ENCODE peak calls at places on chromosome 19, in six cellular contexts. One of them, this sample, is unnamed.

GRCh38 chr19:40358773-40359172 is 10.3 kb downstream of the PLD3 start:
- DNase-seq in IMR-90: no peak
- DNase-seq in lower leg skin: no peak
- DNase-seq in transverse colon: peak; percentile 20
- DNase-seq in adrenal gland: peak; percentile 50
- DNase-seq in Peyer's patch: peak; percentile 64
- DNase-seq in this sample: no peak

GRCh38 chr19:12092065-12092867 is 27.7 kb downstream of the ZNF844 start:
- DNase-seq in IMR-90: peak; percentile 86
- DNase-seq in lower leg skin: peak; percentile 97
- DNase-seq in transverse colon: peak; percentile 78
- DNase-seq in adrenal gland: peak; percentile 89
- DNase-seq in Peyer's patch: peak; percentile 79
- DNase-seq in this sample: peak; percentile 90

GRCh38 chr19:50703915-50704548 is 15.6 kb downstream of the SHANK1 start:
- DNase-seq in IMR-90: no peak
- DNase-seq in lower leg skin: no peak
- DNase-seq in transverse colon: no peak
- DNase-seq in adrenal gland: no peak
- DNase-seq in Peyer's patch: no peak
- DNase-seq in this sample: no peak

GRCh38 chr19:45322744-45323281 is at the start of gene CKM:
- DNase-seq in IMR-90: no peak
- DNase-seq in lower leg skin: no peak
- DNase-seq in transverse colon: no peak
- DNase-seq in adrenal gland: no peak
- DNase-seq in Peyer's patch: no peak
- DNase-seq in this sample: no peak

GRCh38 chr19:53530622-53531021 is 7.3 kb upstream of the ZNF331 start:
- DNase-seq in IMR-90: no peak
- DNase-seq in lower leg skin: no peak
- DNase-seq in transverse colon: no peak
- DNase-seq in adrenal gland: no peak
- DNase-seq in Peyer's patch: no peak
- DNase-seq in this sample: no peak

GRCh38 chr19:46863818-46864629 is 3.2 kb downstream of the ARHGAP35 start:
- DNase-seq in IMR-90: peak; percentile 61
- DNase-seq in lower leg skin: peak; percentile 75
- DNase-seq in transverse colon: no peak
- DNase-seq in adrenal gland: no peak
- DNase-seq in Peyer's patch: peak; percentile 48
- DNase-seq in this sample: no peak

GRCh38 chr19:686589-687297 is 8.5 kb downstream of the PRSS57 start:
- DNase-seq in IMR-90: no peak
- DNase-seq in lower leg skin: no peak
- DNase-seq in transverse colon: no peak
- DNase-seq in adrenal gland: no peak
- DNase-seq in Peyer's patch: no peak
- DNase-seq in this sample: no peak

GRCh38 chr19:46944123-46944718 is 75.4 kb upstream of the NPAS1 start:
- DNase-seq in IMR-90: no peak
- DNase-seq in lower leg skin: no peak
- DNase-seq in transverse colon: no peak
- DNase-seq in adrenal gland: no peak
- DNase-seq in Peyer's patch: no peak
- DNase-seq in this sample: no peak

GRCh38 chr19:39768811-39769210 is 9.8 kb upstream of the LEUTX start:
- DNase-seq in IMR-90: no peak
- DNase-seq in lower leg skin: no peak
- DNase-seq in transverse colon: no peak
- DNase-seq in adrenal gland: no peak
- DNase-seq in Peyer's patch: no peak
- DNase-seq in this sample: no peak

GRCh38 chr19:44948237-44948636 is 2.4 kb downstream of the APOC2 start:
- DNase-seq in IMR-90: no peak
- DNase-seq in lower leg skin: no peak
- DNase-seq in transverse colon: no peak
- DNase-seq in adrenal gland: no peak
- DNase-seq in Peyer's patch: no peak
- DNase-seq in this sample: no peak

GRCh38 chr19:23116802-23117571 is at the start of gene ZNF730:
- DNase-seq in IMR-90: peak; percentile 68
- DNase-seq in lower leg skin: no peak
- DNase-seq in transverse colon: peak; percentile 14
- DNase-seq in adrenal gland: peak; percentile 12
- DNase-seq in Peyer's patch: no peak
- DNase-seq in this sample: peak; percentile 85

GRCh38 chr19:33904681-33905080 is 108.0 kb downstream of the KCTD15 start:
- DNase-seq in IMR-90: no peak
- DNase-seq in lower leg skin: no peak
- DNase-seq in transverse colon: no peak
- DNase-seq in adrenal gland: no peak
- DNase-seq in Peyer's patch: no peak
- DNase-seq in this sample: no peak

GRCh38 chr19:55166530-55167268 is at the start of gene DNAAF3:
- DNase-seq in IMR-90: peak; percentile 96
- DNase-seq in lower leg skin: peak; percentile 96
- DNase-seq in transverse colon: peak; percentile 93
- DNase-seq in adrenal gland: peak; percentile 98
- DNase-seq in Peyer's patch: peak; percentile 93
- DNase-seq in this sample: peak; percentile 98

GRCh38 chr19:7200739-7201138 is 93.5 kb downstream of the INSR start:
- DNase-seq in IMR-90: no peak
- DNase-seq in lower leg skin: no peak
- DNase-seq in transverse colon: no peak
- DNase-seq in adrenal gland: no peak
- DNase-seq in Peyer's patch: no peak
- DNase-seq in this sample: no peak

GRCh38 chr19:39499082-39499642 is 415 bp downstream of the DLL3 start:
- DNase-seq in IMR-90: no peak
- DNase-seq in lower leg skin: no peak
- DNase-seq in transverse colon: no peak
- DNase-seq in adrenal gland: no peak
- DNase-seq in Peyer's patch: no peak
- DNase-seq in this sample: peak; percentile 42

GRCh38 chr19:48695743-48696352 is at the start of gene FUT2:
- DNase-seq in IMR-90: no peak
- DNase-seq in lower leg skin: no peak
- DNase-seq in transverse colon: peak; percentile 90
- DNase-seq in adrenal gland: no peak
- DNase-seq in Peyer's patch: peak; percentile 91
- DNase-seq in this sample: no peak

GRCh38 chr19:4385291-4386037 is 14.9 kb downstream of the SH3GL1 start:
- DNase-seq in IMR-90: no peak
- DNase-seq in lower leg skin: no peak
- DNase-seq in transverse colon: no peak
- DNase-seq in adrenal gland: peak; percentile 7
- DNase-seq in Peyer's patch: no peak
- DNase-seq in this sample: no peak

GRCh38 chr19:1045247-1045603 is 5.3 kb downstream of the ABCA7 start:
- DNase-seq in IMR-90: no peak
- DNase-seq in lower leg skin: no peak
- DNase-seq in transverse colon: peak; percentile 73
- DNase-seq in adrenal gland: no peak
- DNase-seq in Peyer's patch: peak; percentile 77
- DNase-seq in this sample: peak; percentile 89

GRCh38 chr19:7915250-7916136 is 863 bp downstream of the TGFBR3L start:
- DNase-seq in IMR-90: no peak
- DNase-seq in lower leg skin: no peak
- DNase-seq in transverse colon: no peak
- DNase-seq in adrenal gland: no peak
- DNase-seq in Peyer's patch: no peak
- DNase-seq in this sample: no peak

GRCh38 chr19:6730153-6730804 is 7.1 kb downstream of the GPR108 start:
- DNase-seq in IMR-90: no peak
- DNase-seq in lower leg skin: no peak
- DNase-seq in transverse colon: peak; percentile 94
- DNase-seq in adrenal gland: peak; percentile 94
- DNase-seq in Peyer's patch: peak; percentile 92
- DNase-seq in this sample: peak; percentile 89

GRCh38 chr19:4347521-4347920 is 4.2 kb downstream of the MPND start:
- DNase-seq in IMR-90: no peak
- DNase-seq in lower leg skin: no peak
- DNase-seq in transverse colon: no peak
- DNase-seq in adrenal gland: no peak
- DNase-seq in Peyer's patch: no peak
- DNase-seq in this sample: no peak

GRCh38 chr19:35119578-35119977 is 4.0 kb downstream of the FXYD3 start:
- DNase-seq in IMR-90: no peak
- DNase-seq in lower leg skin: no peak
- DNase-seq in transverse colon: no peak
- DNase-seq in adrenal gland: peak; percentile 43
- DNase-seq in Peyer's patch: no peak
- DNase-seq in this sample: no peak

GRCh38 chr19:54677217-54677616 is 14.4 kb downstream of the LILRB4 start:
- DNase-seq in IMR-90: no peak
- DNase-seq in lower leg skin: no peak
- DNase-seq in transverse colon: no peak
- DNase-seq in adrenal gland: no peak
- DNase-seq in Peyer's patch: no peak
- DNase-seq in this sample: no peak

GRCh38 chr19:58568731-58569130 is 4.4 kb downstream of the MZF1 start:
- DNase-seq in IMR-90: no peak
- DNase-seq in lower leg skin: peak; percentile 69
- DNase-seq in transverse colon: peak; percentile 4
- DNase-seq in adrenal gland: no peak
- DNase-seq in Peyer's patch: peak; percentile 36
- DNase-seq in this sample: no peak

GRCh38 chr19:32675720-32676185 is at the start of gene RGS9BP:
- DNase-seq in IMR-90: peak; percentile 59
- DNase-seq in lower leg skin: peak; percentile 97
- DNase-seq in transverse colon: peak; percentile 87
- DNase-seq in adrenal gland: peak; percentile 88
- DNase-seq in Peyer's patch: peak; percentile 90
- DNase-seq in this sample: peak; percentile 84

GRCh38 chr19:34508540-34508939 is 27.0 kb downstream of the WTIP start:
- DNase-seq in IMR-90: no peak
- DNase-seq in lower leg skin: peak; percentile 64
- DNase-seq in transverse colon: no peak
- DNase-seq in adrenal gland: no peak
- DNase-seq in Peyer's patch: no peak
- DNase-seq in this sample: no peak

GRCh38 chr19:3670258-3670795 is 29.9 kb downstream of the PIP5K1C start:
- DNase-seq in IMR-90: peak; percentile 84
- DNase-seq in lower leg skin: peak; percentile 94
- DNase-seq in transverse colon: peak; percentile 68
- DNase-seq in adrenal gland: peak; percentile 42
- DNase-seq in Peyer's patch: peak; percentile 71
- DNase-seq in this sample: peak; percentile 70

GRCh38 chr19:42252365-42253244 is 2.3 kb downstream of the ERF start:
- DNase-seq in IMR-90: peak; percentile 68
- DNase-seq in lower leg skin: peak; percentile 92
- DNase-seq in transverse colon: no peak
- DNase-seq in adrenal gland: peak; percentile 79
- DNase-seq in Peyer's patch: peak; percentile 53
- DNase-seq in this sample: peak; percentile 54
- TF ChIP-seq POLR2A in IMR-90: peak; percentile 39
- TF ChIP-seq POLR2A in lower leg skin: no peak
- TF ChIP-seq POLR2A in transverse colon: no peak
- TF ChIP-seq POLR2A in adrenal gland: no peak
- TF ChIP-seq POLR2A in Peyer's patch: no peak
- TF ChIP-seq POLR2A in this sample: no peak

DNA sequence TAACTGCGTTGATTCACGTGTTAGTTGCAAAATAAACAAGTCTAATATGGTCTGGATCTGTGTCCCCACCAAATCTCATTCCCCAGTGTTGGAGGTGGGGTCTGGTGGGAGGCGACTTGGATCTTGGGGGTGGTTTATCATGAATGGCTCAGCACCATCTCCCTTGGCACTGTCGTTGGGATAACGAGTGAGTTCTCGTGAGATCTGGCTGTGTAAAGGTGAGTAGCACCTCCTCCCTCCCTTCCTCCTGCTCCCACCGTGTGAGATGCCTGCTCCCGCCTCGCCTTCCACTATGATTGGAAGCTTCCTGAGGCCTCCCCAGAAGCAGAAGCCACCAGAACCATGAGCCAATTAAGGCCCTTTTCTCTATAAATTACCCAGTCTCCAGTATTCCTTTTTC is 4.8 kb downstream of the PEAK3 start:
- DNase-seq in IMR-90: no peak
- DNase-seq in lower leg skin: no peak
- DNase-seq in transverse colon: no peak
- DNase-seq in adrenal gland: no peak
- DNase-seq in Peyer's patch: no peak
- DNase-seq in this sample: no peak
- TF ChIP-seq POLR2A in IMR-90: no peak
- TF ChIP-seq POLR2A in lower leg skin: no peak
- TF ChIP-seq POLR2A in transverse colon: no peak
- TF ChIP-seq POLR2A in adrenal gland: no peak
- TF ChIP-seq POLR2A in Peyer's patch: no peak
- TF ChIP-seq POLR2A in this sample: no peak

GRCh38 chr19:42326969-42327368 is 1.5 kb downstream of the MEGF8 start:
- DNase-seq in IMR-90: no peak
- DNase-seq in lower leg skin: no peak
- DNase-seq in transverse colon: no peak
- DNase-seq in adrenal gland: no peak
- DNase-seq in Peyer's patch: no peak
- DNase-seq in this sample: no peak

GRCh38 chr19:42325896-42326771 is 699 bp downstream of the MEGF8 start:
- DNase-seq in IMR-90: no peak
- DNase-seq in lower leg skin: peak; percentile 88
- DNase-seq in transverse colon: no peak
- DNase-seq in adrenal gland: peak; percentile 35
- DNase-seq in Peyer's patch: no peak
- DNase-seq in this sample: peak; percentile 48

GRCh38 chr19:42324655-42325307 is 654 bp upstream of the MEGF8 start:
- DNase-seq in IMR-90: no peak
- DNase-seq in lower leg skin: no peak
- DNase-seq in transverse colon: peak; percentile 22
- DNase-seq in adrenal gland: no peak
- DNase-seq in Peyer's patch: peak; percentile 54
- DNase-seq in this sample: no peak

GRCh38 chr19:42323852-42324654 is 1.4 kb upstream of the MEGF8 start:
- DNase-seq in IMR-90: no peak
- DNase-seq in lower leg skin: no peak
- DNase-seq in transverse colon: peak; percentile 32
- DNase-seq in adrenal gland: peak; percentile 25
- DNase-seq in Peyer's patch: peak; percentile 55
- DNase-seq in this sample: peak; percentile 20

GRCh38 chr19:42325308-42325895 is at the start of gene MEGF8:
- DNase-seq in IMR-90: peak; percentile 99
- DNase-seq in lower leg skin: peak; percentile 99
- DNase-seq in transverse colon: peak; percentile 99
- DNase-seq in adrenal gland: peak; percentile 98
- DNase-seq in Peyer's patch: peak; percentile 99
- DNase-seq in this sample: peak; percentile 98
- TF ChIP-seq POLR2A in IMR-90: peak; percentile 72
- TF ChIP-seq POLR2A in lower leg skin: no peak
- TF ChIP-seq POLR2A in transverse colon: peak; percentile 81
- TF ChIP-seq POLR2A in adrenal gland: peak; percentile 63
- TF ChIP-seq POLR2A in Peyer's patch: peak; percentile 41
- TF ChIP-seq POLR2A in this sample: peak; percentile 53

DNA sequence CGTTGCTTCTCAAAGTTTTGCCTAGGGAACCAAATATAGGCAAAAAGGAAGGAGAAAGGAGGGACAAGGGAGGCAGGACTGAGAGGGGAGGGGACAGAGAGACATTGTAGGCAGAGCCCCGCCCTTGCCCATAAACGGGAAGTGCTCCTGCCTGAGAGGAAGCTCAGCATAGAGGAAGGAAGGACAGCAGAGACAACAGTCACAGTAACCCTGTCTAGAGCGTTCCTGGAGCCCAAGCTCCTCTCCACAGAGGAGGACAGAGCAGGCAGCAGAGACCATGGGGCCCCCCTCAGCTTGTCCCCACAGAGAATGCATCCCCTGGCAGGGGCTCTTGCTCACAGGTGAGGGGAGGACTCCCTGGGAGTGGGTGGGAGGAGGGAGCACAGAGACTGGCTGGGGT is at the start of gene CEACAM21:
- DNase-seq in IMR-90: no peak
- DNase-seq in lower leg skin: no peak
- DNase-seq in transverse colon: peak; percentile 66
- DNase-seq in adrenal gland: peak; percentile 61
- DNase-seq in Peyer's patch: peak; percentile 87
- DNase-seq in this sample: no peak
- TF ChIP-seq POLR2A in IMR-90: no peak
- TF ChIP-seq POLR2A in lower leg skin: no peak
- TF ChIP-seq POLR2A in transverse colon: peak; percentile 28
- TF ChIP-seq POLR2A in adrenal gland: no peak
- TF ChIP-seq POLR2A in Peyer's patch: no peak
- TF ChIP-seq POLR2A in this sample: no peak

This sample was measured in erythroblast.